ENCODE peak calls at places on chromosomes 2 and 18, in nine cellular contexts. X is HCT116, L is astrocyte, F is keratinocyte, R is GM23338, K is neural progenitor cell, H is K562, P is hepatocyte, Q is MM.1S. S is an unnamed sample.

GRCh38 chr18:63979409-63979908 is 9.6 kb downstream of the SERPINB8 start:
- DNase-seq in F (no peak), K (peak; percentile 75), R (peak; percentile 87), X (peak; percentile 41), L (peak; percentile 53), H (peak; percentile 30), P (peak; percentile 81), Q (peak; percentile 72), S (peak; percentile 69)

GRCh38 chr2:234339016-234339415 is 157.9 kb downstream of the ARL4C start:
- DNase-seq in H (no peak), R (no peak), Q (no peak), L (peak; percentile 46), X (no peak), F (no peak), P (no peak), K (no peak), S (peak; percentile 48)

GRCh38 chr2:65464604-65465003 is 32.2 kb upstream of the SPRED2 start:
- DNase-seq in P (no peak), H (no peak), L (no peak), X (no peak), R (no peak), Q (no peak), K (no peak), F (no peak), S (no peak)

GRCh38 chr2:240467659-240468299 is 32.3 kb downstream of the GPC1 start:
- DNase-seq in P (peak; percentile 5), X (no peak), L (no peak), Q (no peak), R (no peak), K (no peak), F (no peak), H (no peak), S (no peak)

GRCh38 chr2:96205888-96206287 is 2.7 kb downstream of the STARD7 start:
- DNase-seq in K (no peak), X (no peak), R (no peak), F (no peak), P (no peak), Q (no peak), L (peak; percentile 59), H (peak; percentile 16), S (peak; percentile 76)

GRCh38 chr2:8251291-8251690 is 430.6 kb upstream of the ID2 start:
- DNase-seq in L (no peak), K (no peak), X (no peak), Q (no peak), H (no peak), R (no peak), F (no peak), P (no peak), S (no peak)

GRCh38 chr2:14220101-14220500 is 412.4 kb upstream of the LRATD1 start:
- DNase-seq in Q (no peak), X (no peak), K (no peak), R (no peak), P (no peak), H (no peak), L (peak; percentile 15), F (no peak), S (peak; percentile 18)

GRCh38 chr2:46836295-46837111 is 79.1 kb downstream of the MCFD2 start:
- DNase-seq in L (peak; percentile 82), X (no peak), K (no peak), H (no peak), F (no peak), R (no peak), Q (no peak), P (no peak), S (no peak)

GRCh38 chr2:9699139-9699823 is 68.5 kb upstream of the YWHAQ start:
- DNase-seq in Q (no peak), P (peak; percentile 52), L (peak; percentile 83), R (no peak), X (no peak), K (no peak), F (no peak), H (peak; percentile 64), S (peak; percentile 88)

GRCh38 chr2:162153608-162154224 is 1.7 kb upstream of the GCG start:
- DNase-seq in Q (peak; percentile 65), R (peak; percentile 77), L (peak; percentile 20), F (peak; percentile 5), P (peak; percentile 80), K (peak; percentile 66), X (peak; percentile 52), H (peak; percentile 12), S (peak; percentile 58)

GRCh38 chr18:9091066-9091476 is 11.4 kb upstream of the NDUFV2 start:
- DNase-seq in X (no peak), H (no peak), L (no peak), F (no peak), P (no peak), K (no peak), Q (no peak), R (no peak), S (no peak)

GRCh38 chr2:230569298-230569697 is 143.3 kb upstream of the CAB39 start:
- DNase-seq in K (no peak), F (no peak), Q (no peak), X (no peak), H (no peak), R (no peak), P (no peak), L (no peak), S (no peak)

GRCh38 chr18:50558948-50559749 is 738 bp upstream of the MAPK4 start:
- DNase-seq in P (peak; percentile 10), X (no peak), L (no peak), K (peak; percentile 4), F (no peak), H (no peak), Q (no peak), R (peak; percentile 34), S (no peak)

GRCh38 chr18:76981388-76981968 is 151.1 kb downstream of the MBP start:
- DNase-seq in X (no peak), P (no peak), F (no peak), K (no peak), R (no peak), H (no peak), Q (no peak), L (no peak), S (peak; percentile 15)

GRCh38 chr2:205683991-205684390 is 1.7 kb downstream of the NRP2 start:
- DNase-seq in H (no peak), L (no peak), P (no peak), F (no peak), X (no peak), R (no peak), K (no peak), Q (no peak), S (no peak)
- TF ChIP-seq EZH2 in H (no peak), L (no peak), P (no peak), F (no peak), X (no peak), R (peak; percentile 40), K (no peak), Q (no peak), S (no peak)

GRCh38 chr2:122753341-122753740 is 997.9 kb downstream of the TSN start:
- DNase-seq in F (no peak), P (no peak), R (no peak), K (no peak), H (no peak), L (no peak), Q (no peak), X (no peak), S (no peak)

GRCh38 chr2:122749347-122749850 is 993.9 kb downstream of the TSN start:
- DNase-seq in K (no peak), R (no peak), P (no peak), X (no peak), L (no peak), F (no peak), H (no peak), Q (no peak), S (no peak)

GRCh38 chr2:122750095-122750494 is 994.6 kb downstream of the TSN start:
- DNase-seq in X (no peak), R (no peak), K (no peak), H (no peak), Q (no peak), F (no peak), P (no peak), L (no peak), S (no peak)

GRCh38 chr2:122750808-122751207 is 995.4 kb downstream of the TSN start:
- DNase-seq in Q (no peak), L (no peak), K (no peak), R (no peak), H (no peak), P (no peak), X (no peak), F (no peak), S (no peak)

DNA sequence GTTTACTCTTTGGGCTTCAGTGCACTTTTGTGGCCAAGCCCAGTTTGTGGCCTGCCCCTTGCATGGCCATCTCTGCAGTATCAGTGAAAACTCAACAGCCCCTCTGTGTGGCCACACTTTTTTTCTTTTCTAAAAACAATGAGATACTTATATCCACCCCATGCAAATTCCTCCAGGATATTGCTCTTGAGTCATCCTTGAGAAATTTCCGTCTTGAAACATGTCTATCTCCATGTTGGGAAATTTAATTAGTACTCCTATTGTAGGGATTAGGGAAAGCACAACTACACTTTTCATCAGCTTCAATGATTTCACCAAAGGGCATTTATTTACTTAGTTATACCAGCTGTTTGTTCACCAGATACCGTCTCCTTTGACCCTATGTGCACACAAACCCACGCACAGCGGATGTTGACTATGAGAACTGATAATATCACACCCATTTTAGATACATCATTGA is 993.1 kb downstream of the TSN start:
- DNase-seq in Q (no peak), F (no peak), H (no peak), P (peak; percentile 39), R (peak; percentile 53), L (peak; percentile 47), X (no peak), K (peak; percentile 28), S (peak; percentile 1)
- TF ChIP-seq CTCF in Q (no peak), F (no peak), H (no peak), P (peak; percentile 17), R (peak; percentile 33), L (peak; percentile 21), X (no peak), K (peak; percentile 29), S (no peak)

DNA sequence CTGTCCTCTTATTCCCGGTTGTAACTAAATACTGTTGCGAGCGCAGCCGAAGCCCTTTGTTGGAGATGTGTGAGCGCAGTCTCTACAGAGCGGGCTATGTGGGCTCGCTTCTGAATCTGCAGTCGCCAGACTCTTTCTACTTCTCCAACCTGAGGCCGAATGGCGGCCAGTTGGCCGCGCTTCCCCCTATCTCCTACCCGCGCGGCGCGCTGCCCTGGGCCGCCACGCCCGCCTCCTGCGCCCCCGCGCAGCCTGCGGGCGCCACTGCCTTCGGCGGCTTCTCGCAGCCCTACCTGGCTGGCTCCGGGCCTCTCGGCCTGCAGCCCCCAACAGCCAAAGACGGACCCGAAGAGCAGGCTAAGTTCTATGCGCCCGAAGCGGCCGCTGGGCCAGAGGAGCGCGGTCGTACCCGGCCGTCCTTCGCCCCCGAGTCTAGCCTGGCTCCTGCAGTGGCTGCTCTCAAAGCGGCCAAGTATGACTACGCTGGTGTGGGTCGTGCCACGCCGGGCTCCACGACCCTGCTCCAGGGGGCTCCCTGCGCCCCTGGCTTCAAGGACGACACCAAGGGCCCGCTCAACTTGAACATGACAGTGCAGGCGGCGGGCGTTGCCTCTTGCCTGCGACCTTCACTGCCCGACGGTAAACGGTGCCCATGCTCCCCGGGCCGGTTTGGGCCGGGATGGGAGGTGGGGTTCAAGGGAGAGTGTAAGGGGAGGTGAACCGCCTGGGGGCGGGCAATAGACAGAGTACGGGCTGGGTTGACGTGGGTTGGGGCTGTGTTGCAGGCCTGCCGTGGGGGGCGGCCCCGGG is at the start of gene HOXD12:
- DNase-seq in P (no peak), H (no peak), L (no peak), X (no peak), F (no peak), K (no peak), Q (no peak), R (no peak), S (no peak)
- TF ChIP-seq EZH2 in P (peak; percentile 76), H (no peak), L (peak; percentile 95), X (no peak), F (no peak), K (peak; percentile 98), Q (no peak), R (peak; percentile 36), S (peak; percentile 62)

GRCh38 chr2:119592436-119592835 is 48.2 kb downstream of the CFAP221 start:
- DNase-seq in F (no peak), P (no peak), L (no peak), K (peak; percentile 12), X (no peak), Q (no peak), H (no peak), R (no peak), S (no peak)
- TF ChIP-seq CTCF in F (no peak), P (no peak), L (no peak), K (no peak), X (no peak), Q (no peak), H (peak; percentile 20), R (no peak), S (no peak)

S was measured in fibroblast of lung.